ENCODE peak calls at places on chromosomes 4 and X, in eight cellular contexts. A is H4; L is suprapubic skin; X is NCI-H1694; R is brain microvascular endothelial cell; E is activated CD8-positive, alpha-beta memory T cell treated with anti-CD3 and anti-CD28 coated beads, Interleukin-2, amount 50 U/mL, for 48 hours; Y is AG04450; D is stimulated activated CD4-positive, alpha-beta T cell treated with anti-CD3 and anti-CD28 coated beads, Interleukin-2, amount 100 ng/mL, for 48 hours. C is an unnamed sample.

GRCh38 chrX:20374866-20375530 is 108.3 kb upstream of the RPS6KA3 start:
- DNase-seq in X (no peak), R (no peak), A (no peak), Y (no peak), D (no peak), E (no peak), L (no peak), C (no peak)

GRCh38 chr4:82123934-82124333 is 249.9 kb downstream of the HNRNPD start:
- DNase-seq in R (no peak), D (no peak), E (no peak), Y (no peak), X (no peak), L (no peak), A (no peak), C (no peak)

GRCh38 chr4:183471960-183472708 is 27.7 kb downstream of the CDKN2AIP start:
- DNase-seq in Y (peak), D (peak), L (peak), E (peak), A (peak), R (peak), X (peak), C (peak)

GRCh38 chrX:21004835-21005234 is 369.4 kb upstream of the CNKSR2 start:
- DNase-seq in A (peak), D (no peak), L (no peak), R (no peak), E (no peak), Y (no peak), X (no peak), C (no peak)

GRCh38 chrX:21885568-21885967 is 29.8 kb downstream of the YY2 start:
- DNase-seq in D (no peak), Y (no peak), L (no peak), X (no peak), R (peak), A (no peak), E (no peak), C (no peak)

GRCh38 chrX:153626025-153626633 is 20.9 kb upstream of the DUSP9 start:
- DNase-seq in X (no peak), E (no peak), R (no peak), L (no peak), D (no peak), A (no peak), Y (no peak), C (no peak)

GRCh38 chrX:68249401-68249831 is 183.9 kb downstream of the OPHN1 start:
- DNase-seq in D (no peak), L (no peak), Y (no peak), R (no peak), E (no peak), X (no peak), A (no peak), C (no peak)

GRCh38 chr4:53688186-53688790 is 97.0 kb upstream of the LNX1 start:
- DNase-seq in R (peak), X (no peak), Y (peak), D (no peak), E (no peak), L (no peak), A (peak), C (no peak)

GRCh38 chr4:4781936-4782754 is 77.3 kb upstream of the MSX1 start:
- DNase-seq in E (no peak), X (no peak), Y (peak), L (no peak), D (no peak), A (no peak), R (no peak), C (no peak)

GRCh38 chr4:13539047-13539720 is 5.1 kb downstream of the NKX3-2 start:
- DNase-seq in E (peak), L (no peak), X (no peak), A (no peak), R (no peak), Y (no peak), D (no peak), C (no peak)

GRCh38 chrX:137033774-137034507 is at the start of gene GPR101:
- DNase-seq in Y (no peak), E (peak), R (no peak), D (no peak), L (no peak), A (no peak), X (no peak), C (no peak)

GRCh38 chr4:2733001-2733843 is 22.9 kb downstream of the TNIP2 start:
- DNase-seq in R (no peak), L (no peak), A (peak), Y (no peak), D (no peak), E (no peak), X (no peak), C (no peak)

GRCh38 chr4:36712013-36712412 is 430.6 kb downstream of the DTHD1 start:
- DNase-seq in X (no peak), L (no peak), R (no peak), E (no peak), A (peak), D (no peak), Y (no peak), C (no peak)

GRCh38 chr4:17511950-17512795 is at the start of gene QDPR:
- DNase-seq in L (peak), A (peak), Y (no peak), E (peak), X (peak), R (peak), D (peak), C (peak)

GRCh38 chrX:21373637-21374162 is 518 bp upstream of the CNKSR2 start:
- DNase-seq in A (no peak), D (no peak), Y (no peak), L (peak), E (peak), X (no peak), R (no peak), C (peak)

GRCh38 chr4:183074288-183074990 is 24.6 kb upstream of the WWC2 start:
- DNase-seq in E (no peak), A (peak), Y (peak), X (no peak), D (no peak), R (no peak), L (no peak), C (no peak)

GRCh38 chrX:8845469-8845868 is 44.3 kb upstream of the FAM9A start:
- DNase-seq in L (no peak), D (no peak), E (no peak), A (no peak), Y (no peak), X (no peak), R (no peak), C (no peak)

GRCh38 chr4:78776729-78777555 is 792 bp downstream of the BMP2K start:
- DNase-seq in E (peak), D (peak), Y (no peak), A (peak), R (peak), X (no peak), L (peak), C (peak)

GRCh38 chrX:101682723-101683122 is 23.1 kb upstream of the ARMCX2 start:
- DNase-seq in Y (no peak), R (peak), E (no peak), D (no peak), L (no peak), X (no peak), A (peak), C (no peak)

GRCh38 chrX:71100581-71101505 is 5.2 kb downstream of the FOXO4 start:
- DNase-seq in A (no peak), L (no peak), X (no peak), D (no peak), E (no peak), R (no peak), Y (no peak), C (no peak)

GRCh38 chr4:2436301-2436700 is 17.5 kb downstream of the CFAP99 start:
- DNase-seq in X (no peak), D (no peak), R (no peak), A (no peak), E (no peak), L (no peak), Y (no peak), C (peak)

GRCh38 chr4:6241062-6241845 is 28.4 kb upstream of the WFS1 start:
- DNase-seq in R (no peak), L (peak), X (no peak), D (no peak), E (no peak), Y (no peak), A (no peak), C (no peak)

GRCh38 chrX:128927363-128927762 is 595.9 kb downstream of the SMARCA1 start:
- DNase-seq in L (no peak), A (no peak), D (no peak), E (no peak), X (no peak), Y (no peak), R (no peak), C (no peak)

GRCh38 chr4:74531952-74532794 is 87.2 kb downstream of the AREG start:
- DNase-seq in X (no peak), E (no peak), R (peak), D (no peak), L (no peak), Y (peak), A (peak), C (no peak)

GRCh38 chr4:8342651-8343050 is 73.1 kb downstream of the HTRA3 start:
- DNase-seq in L (peak), Y (no peak), X (no peak), D (no peak), R (no peak), A (no peak), E (no peak), C (no peak)

GRCh38 chr4:16687845-16688244 is 210.6 kb downstream of the LDB2 start:
- DNase-seq in D (no peak), R (peak), L (no peak), Y (no peak), X (no peak), A (no peak), E (no peak), C (no peak)

GRCh38 chr4:110637408-110638131 is 14.7 kb upstream of the PITX2 start:
- DNase-seq in X (no peak), L (no peak), D (no peak), R (no peak), E (no peak), A (no peak), Y (no peak), C (no peak)

GRCh38 chr4:33882246-33882990 is 2361.9 kb downstream of the ARAP2 start:
- DNase-seq in D (no peak), R (no peak), L (no peak), X (no peak), A (no peak), E (no peak), Y (no peak), C (no peak)

GRCh38 chrX:28015993-28016392 is 34.7 kb upstream of the DCAF8L1 start:
- DNase-seq in L (no peak), X (no peak), Y (no peak), A (no peak), D (no peak), E (no peak), R (no peak), C (no peak)

GRCh38 chr4:107896651-107897050 is 34.7 kb upstream of the CYP2U1 start:
- DNase-seq in R (no peak), D (no peak), A (no peak), L (no peak), Y (no peak), E (no peak), X (no peak), C (no peak)